ENCODE peak calls at places on chromosomes 4 and X, in six cellular contexts. W is spleen, N is iPS DF 6.9, Z is tibial artery, R is A673, C is upper lobe of right lung. F is an unnamed sample.

GRCh38 chr4:3036131-3036952 is 38.0 kb downstream of the HTT-AS start:
- DNase-seq in W (peak; percentile 69), R (no peak), Z (no peak), C (no peak), N (no peak), F (no peak)

GRCh38 chr4:121656269-121656641 is 40.5 kb downstream of the ANXA5 start:
- DNase-seq in C (no peak), W (no peak), R (peak; percentile 79), N (peak; percentile 11), Z (peak; percentile 51), F (peak; percentile 37)

GRCh38 chr4:70913947-70914445 is 11.8 kb downstream of the MOB1B start:
- DNase-seq in R (no peak), N (no peak), Z (no peak), C (no peak), W (no peak), F (no peak)

GRCh38 chr4:56468097-56468422 is 643 bp downstream of the SRP72 start:
- DNase-seq in W (no peak), Z (no peak), R (no peak), N (no peak), C (no peak), F (no peak)

GRCh38 chr4:68176904-68177303 is 47.2 kb upstream of the TMPRSS11F start:
- DNase-seq in C (no peak), W (no peak), Z (no peak), R (no peak), N (no peak), F (no peak)

GRCh38 chrX:18426004-18426320 is 554 bp downstream of the CDKL5 start:
- DNase-seq in W (peak; percentile 86), C (no peak), N (no peak), R (no peak), Z (no peak), F (no peak)

GRCh38 chr4:2354127-2354526 is 64.3 kb downstream of the ZFYVE28 start:
- DNase-seq in R (peak; percentile 24), C (no peak), W (no peak), N (no peak), Z (no peak), F (peak; percentile 20)

GRCh38 chr4:133152330-133152791 is 3.3 kb downstream of the PCDH10 start:
- DNase-seq in Z (no peak), R (no peak), W (no peak), N (no peak), C (no peak), F (peak; percentile 49)

GRCh38 chr4:74223801-74224200 is 65.9 kb downstream of the MTHFD2L start:
- DNase-seq in N (no peak), Z (no peak), W (no peak), C (no peak), R (peak; percentile 45), F (no peak)

GRCh38 chr4:28444886-28445496 is 1584.3 kb downstream of the STIM2 start:
- DNase-seq in R (no peak), C (no peak), N (no peak), Z (no peak), W (no peak), F (no peak)

GRCh38 chr4:76214269-76214628 is 625 bp upstream of the SCARB2 start:
- DNase-seq in R (no peak), W (no peak), C (no peak), N (no peak), Z (no peak), F (no peak)

GRCh38 chrX:49204709-49205108 is 4.7 kb upstream of the SYP start:
- DNase-seq in Z (no peak), R (no peak), W (no peak), C (no peak), N (no peak), F (no peak)

GRCh38 chr4:185358514-185359433 is 37.0 kb downstream of the LRP2BP start:
- DNase-seq in W (no peak), Z (no peak), C (no peak), N (no peak), R (no peak), F (no peak)

GRCh38 chr4:55255171-55255570 is 90.9 kb upstream of the SRD5A3 start:
- DNase-seq in W (no peak), Z (no peak), R (peak; percentile 2), N (no peak), C (no peak), F (no peak)

GRCh38 chrX:139106111-139106510 is 394.6 kb upstream of the FGF13 start:
- DNase-seq in N (no peak), W (no peak), R (peak; percentile 68), C (no peak), Z (no peak), F (no peak)

GRCh38 chr4:140168474-140168873 is 14.5 kb upstream of the MAML3 start:
- DNase-seq in Z (no peak), C (no peak), W (no peak), N (no peak), R (no peak), F (no peak)

GRCh38 chr4:1413221-1413663 is 7.0 kb upstream of the NKX1-1 start:
- DNase-seq in C (peak; percentile 26), Z (no peak), R (no peak), N (no peak), W (no peak), F (no peak)

GRCh38 chrX:125436855-125437254 is 117.2 kb downstream of the TEX13C start:
- DNase-seq in R (peak; percentile 50), Z (no peak), N (no peak), C (no peak), W (no peak), F (no peak)

GRCh38 chrX:33840176-33840575 is 291.9 kb downstream of the FAM47A start:
- DNase-seq in Z (no peak), N (no peak), C (no peak), R (peak; percentile 1), W (no peak), F (no peak)

GRCh38 chr4:16853653-16854052 is 44.8 kb downstream of the LDB2 start:
- DNase-seq in W (no peak), R (no peak), Z (no peak), C (no peak), N (no peak), F (no peak)

GRCh38 chr4:169048867-169049266 is 38.8 kb upstream of the CBR4 start:
- DNase-seq in R (no peak), Z (no peak), C (no peak), W (no peak), N (no peak), F (no peak)

GRCh38 chr4:169051936-169052335 is 41.9 kb upstream of the CBR4 start:
- DNase-seq in Z (no peak), R (no peak), W (no peak), N (no peak), C (no peak), F (no peak)

GRCh38 chr4:169050308-169050707 is 40.3 kb upstream of the CBR4 start:
- DNase-seq in R (no peak), N (no peak), Z (peak; percentile 28), W (no peak), C (no peak), F (no peak)

GRCh38 chr4:169047967-169048366 is 37.9 kb upstream of the CBR4 start:
- DNase-seq in W (no peak), Z (peak; percentile 30), C (no peak), R (no peak), N (no peak), F (no peak)

GRCh38 chr4:169051331-169051730 is 41.3 kb upstream of the CBR4 start:
- DNase-seq in C (no peak), N (no peak), Z (no peak), W (no peak), R (no peak), F (no peak)
- H3K27ac ChIP-seq in C (peak overlapping the region; percentile 61), N (no peak overlapping the region), Z (no peak overlapping the region), W (no peak overlapping the region), R (no peak overlapping the region), F (no peak overlapping the region)

GRCh38 chrX:141301017-141301416 is 58.7 kb upstream of the SPANXC start:
- DNase-seq in C (no peak), N (no peak), R (no peak), W (no peak), Z (no peak), F (no peak)
- H3K4me1 ChIP-seq in C (no peaks in the 10 kb centered on the region), N (no peaks in the 10 kb centered on the region), R (no peaks in the 10 kb centered on the region), W (no peaks in the 10 kb centered on the region), Z (no peaks in the 10 kb centered on the region), F (no peaks in the 10 kb centered on the region)

GRCh38 chrX:134171661-134172587 is 65.1 kb upstream of the CCDC160 start:
- DNase-seq in Z (peak; percentile 34), W (peak; percentile 79), R (peak; percentile 40), N (no peak), C (peak; percentile 61), F (peak; percentile 32)
- H3K27ac ChIP-seq in Z (no peak overlapping the region), W (no peak overlapping the region), R (no peak overlapping the region), N (no peak overlapping the region), C (no peak overlapping the region), F (no peak overlapping the region)

DNA sequence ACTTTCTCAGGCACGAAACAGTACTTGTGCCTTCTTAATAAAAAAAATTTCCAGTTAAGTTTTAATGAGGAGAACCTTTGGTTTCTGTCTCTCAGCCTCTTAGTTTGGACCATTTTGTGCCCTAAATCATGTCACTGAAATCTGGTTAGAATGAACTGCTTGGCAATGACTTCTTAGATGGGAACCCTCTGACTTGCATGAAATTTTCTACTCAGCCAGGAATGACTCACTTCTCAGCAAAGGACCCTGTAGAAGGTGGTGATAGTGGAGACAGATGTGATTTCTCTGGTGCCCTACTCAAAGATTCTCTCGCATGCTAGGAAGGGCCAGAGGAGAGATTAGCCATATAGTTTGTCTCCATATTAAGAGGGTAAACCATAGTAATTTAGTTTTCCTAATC is 50.5 kb downstream of the RASL11B start:
- DNase-seq in N (no peak), Z (no peak), W (no peak), R (no peak), C (no peak), F (no peak)
- H3K4me1 ChIP-seq in N (no peaks in the 10 kb centered on the region), Z (peaks cover 3% of the 10 kb centered on the region), W (no peaks in the 10 kb centered on the region), R (no peaks in the 10 kb centered on the region), C (peaks cover 6% of the 10 kb centered on the region), F (no peaks in the 10 kb centered on the region)

GRCh38 chr4:115213705-115214104 is 100.3 kb upstream of the NDST4 start:
- DNase-seq in C (no peak), N (no peak), R (no peak), W (no peak), Z (no peak), F (no peak)

GRCh38 chr4:115215935-115216334 is 102.5 kb upstream of the NDST4 start:
- DNase-seq in C (no peak), R (no peak), W (no peak), N (no peak), Z (no peak), F (no peak)

GRCh38 chr4:115219862-115220261 is 106.4 kb upstream of the NDST4 start:
- DNase-seq in C (no peak), W (no peak), N (no peak), R (no peak), Z (no peak), F (no peak)

GRCh38 chr4:115222061-115222460 is 108.6 kb upstream of the NDST4 start:
- DNase-seq in Z (no peak), C (no peak), W (no peak), N (no peak), R (no peak), F (no peak)

DNA sequence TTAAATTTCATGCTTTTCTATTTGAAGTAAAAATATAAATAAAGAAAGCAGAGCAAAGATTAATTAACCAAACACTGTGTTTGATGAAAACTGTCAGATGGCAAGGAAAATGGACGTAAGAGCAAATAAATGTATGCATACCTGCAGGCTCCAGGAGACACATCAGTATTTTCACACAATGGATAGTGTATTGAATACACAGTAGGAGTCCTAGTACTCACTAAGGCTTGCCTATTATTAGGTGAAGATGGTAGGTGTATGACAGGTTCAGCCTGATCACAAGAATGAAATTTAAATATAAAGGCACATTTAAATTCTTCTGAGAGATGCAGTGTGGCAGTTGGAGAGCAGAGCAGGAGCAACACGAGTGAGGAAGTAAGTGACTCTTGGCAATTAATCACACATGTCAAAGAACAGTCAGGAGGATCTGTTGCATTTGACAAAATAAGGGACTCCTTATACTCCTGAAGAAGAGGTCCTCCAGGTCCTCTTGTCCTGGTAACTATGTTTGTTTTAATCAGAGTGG is 106.0 kb upstream of the NDST4 start:
- DNase-seq in W (no peak), R (no peak), Z (no peak), C (no peak), N (no peak), F (no peak)
- H3K27ac ChIP-seq in W (no peak overlapping the region), R (no peak overlapping the region), Z (no peak overlapping the region), C (no peak overlapping the region), N (no peak overlapping the region), F (no peak overlapping the region)

F was measured in left lung.